ENCODE peak calls at places on chromosome 17, in four cellular contexts. One of them, this sample, is unnamed.

GRCh38 chr17:20032636-20033035 is 23.5 kb downstream of the SPECC1 start:
- DNase-seq in SK-N-SH: no peak
- DNase-seq in HepG2: no peak
- DNase-seq in GM12878: no peak
- DNase-seq in this sample: no peak

GRCh38 chr17:75981019-75981615 is 2.1 kb downstream of the TEN1 start:
- DNase-seq in GM12878: no peak
- DNase-seq in HepG2: no peak
- DNase-seq in SK-N-SH: no peak
- DNase-seq in this sample: no peak

GRCh38 chr17:5630434-5630833 is 46.1 kb upstream of the NLRP1 start:
- DNase-seq in SK-N-SH: no peak
- DNase-seq in HepG2: no peak
- DNase-seq in GM12878: no peak
- DNase-seq in this sample: no peak

GRCh38 chr17:54678158-54678557 is 222.5 kb upstream of the TOM1L1 start:
- DNase-seq in SK-N-SH: no peak
- DNase-seq in HepG2: no peak
- DNase-seq in GM12878: no peak
- DNase-seq in this sample: no peak

GRCh38 chr17:8315740-8316217 is 5.7 kb downstream of the ARHGEF15 start:
- DNase-seq in HepG2: no peak
- DNase-seq in GM12878: no peak
- DNase-seq in SK-N-SH: peak; percentile 66
- DNase-seq in this sample: no peak

GRCh38 chr17:61635913-61636432 is 45.0 kb upstream of the NACA2 start:
- DNase-seq in GM12878: peak; percentile 35
- DNase-seq in HepG2: peak; percentile 62
- DNase-seq in SK-N-SH: peak; percentile 28
- DNase-seq in this sample: peak; percentile 5

GRCh38 chr17:49387374-49388289 is 25.6 kb upstream of the ZNF652 start:
- DNase-seq in HepG2: no peak
- DNase-seq in SK-N-SH: no peak
- DNase-seq in GM12878: no peak
- DNase-seq in this sample: no peak

GRCh38 chr17:79944251-79944812 is 91.3 kb downstream of the TBC1D16 start:
- DNase-seq in GM12878: no peak
- DNase-seq in SK-N-SH: peak; percentile 43
- DNase-seq in HepG2: no peak
- DNase-seq in this sample: no peak

GRCh38 chr17:80491478-80492342 is 15.3 kb upstream of the NPTX1 start:
- DNase-seq in GM12878: no peak
- DNase-seq in SK-N-SH: peak; percentile 91
- DNase-seq in HepG2: peak; percentile 89
- DNase-seq in this sample: no peak

GRCh38 chr17:77435272-77436057 is 294.7 kb downstream of the SEC14L1 start:
- DNase-seq in SK-N-SH: no peak
- DNase-seq in GM12878: no peak
- DNase-seq in HepG2: no peak
- DNase-seq in this sample: no peak

GRCh38 chr17:80848449-80849102 is 143.1 kb upstream of the CHMP6 start:
- DNase-seq in GM12878: no peak
- DNase-seq in HepG2: no peak
- DNase-seq in SK-N-SH: no peak
- DNase-seq in this sample: no peak

GRCh38 chr17:49218941-49219913 is 8.7 kb downstream of the ABI3 start:
- DNase-seq in GM12878: peak; percentile 76
- DNase-seq in HepG2: no peak
- DNase-seq in SK-N-SH: peak; percentile 61
- DNase-seq in this sample: no peak

GRCh38 chr17:20116683-20117309 is 107.6 kb downstream of the SPECC1 start:
- DNase-seq in SK-N-SH: peak; percentile 66
- DNase-seq in GM12878: no peak
- DNase-seq in HepG2: peak; percentile 49
- DNase-seq in this sample: no peak

GRCh38 chr17:77566566-77566965 is 391.9 kb upstream of the TNRC6C start:
- DNase-seq in GM12878: no peak
- DNase-seq in SK-N-SH: no peak
- DNase-seq in HepG2: no peak
- DNase-seq in this sample: no peak

GRCh38 chr17:37502009-37502936 is 12.6 kb downstream of the DUSP14 start:
- DNase-seq in GM12878: no peak
- DNase-seq in SK-N-SH: no peak
- DNase-seq in HepG2: peak; percentile 94
- DNase-seq in this sample: no peak

GRCh38 chr17:62718420-62718819 is 89.7 kb downstream of the MARCHF10 start:
- DNase-seq in GM12878: no peak
- DNase-seq in SK-N-SH: no peak
- DNase-seq in HepG2: no peak
- DNase-seq in this sample: peak; percentile 62

GRCh38 chr17:27540300-27541105 is 84.3 kb downstream of the KSR1 start:
- DNase-seq in GM12878: no peak
- DNase-seq in HepG2: peak; percentile 66
- DNase-seq in SK-N-SH: no peak
- DNase-seq in this sample: no peak

GRCh38 chr17:67718325-67718941 is 697 bp downstream of the NOL11 start:
- DNase-seq in SK-N-SH: peak; percentile 55
- DNase-seq in HepG2: peak; percentile 23
- DNase-seq in GM12878: no peak
- DNase-seq in this sample: peak; percentile 29

GRCh38 chr17:27802962-27803680 is 2.8 kb upstream of the NOS2 start:
- DNase-seq in HepG2: no peak
- DNase-seq in GM12878: no peak
- DNase-seq in SK-N-SH: no peak
- DNase-seq in this sample: no peak

GRCh38 chr17:10116676-10117075 is 81.7 kb downstream of the GAS7 start:
- DNase-seq in SK-N-SH: no peak
- DNase-seq in HepG2: no peak
- DNase-seq in GM12878: no peak
- DNase-seq in this sample: no peak

GRCh38 chr17:80863626-80864025 is 128.0 kb upstream of the CHMP6 start:
- DNase-seq in SK-N-SH: no peak
- DNase-seq in GM12878: no peak
- DNase-seq in HepG2: no peak
- DNase-seq in this sample: no peak

GRCh38 chr17:37516131-37516561 is 26.5 kb downstream of the DUSP14 start:
- DNase-seq in HepG2: no peak
- DNase-seq in SK-N-SH: no peak
- DNase-seq in GM12878: no peak
- DNase-seq in this sample: no peak

GRCh38 chr17:41404024-41404651 is 6.7 kb upstream of the KRT31 start:
- DNase-seq in GM12878: no peak
- DNase-seq in SK-N-SH: no peak
- DNase-seq in HepG2: peak; percentile 95
- DNase-seq in this sample: no peak

GRCh38 chr17:55641559-55642160 is 81.0 kb downstream of the TMEM100 start:
- DNase-seq in HepG2: peak; percentile 58
- DNase-seq in SK-N-SH: peak; percentile 49
- DNase-seq in GM12878: no peak
- DNase-seq in this sample: no peak

GRCh38 chr17:57910462-57910861 is 44.8 kb downstream of the CUEDC1 start:
- DNase-seq in GM12878: no peak
- DNase-seq in SK-N-SH: no peak
- DNase-seq in HepG2: no peak
- DNase-seq in this sample: no peak

GRCh38 chr17:13346996-13347762 is 254.6 kb downstream of the HS3ST3A1 start:
- DNase-seq in HepG2: peak; percentile 31
- DNase-seq in SK-N-SH: no peak
- DNase-seq in GM12878: no peak
- DNase-seq in this sample: no peak

GRCh38 chr17:79563237-79564013 is 47.4 kb downstream of the RBFOX3 start:
- DNase-seq in HepG2: no peak
- DNase-seq in GM12878: no peak
- DNase-seq in SK-N-SH: no peak
- DNase-seq in this sample: no peak

GRCh38 chr17:38554430-38555350 is 51.1 kb downstream of the SRCIN1 start:
- DNase-seq in HepG2: no peak
- DNase-seq in SK-N-SH: no peak
- DNase-seq in GM12878: no peak
- DNase-seq in this sample: no peak

GRCh38 chr17:28682655-28683054 is 20.6 kb downstream of the SUPT6H start:
- DNase-seq in SK-N-SH: no peak
- DNase-seq in GM12878: no peak
- DNase-seq in HepG2: no peak
- DNase-seq in this sample: no peak

GRCh38 chr17:5837055-5837491 is 233.1 kb upstream of the WSCD1 start:
- DNase-seq in HepG2: peak; percentile 66
- DNase-seq in GM12878: no peak
- DNase-seq in SK-N-SH: no peak
- DNase-seq in this sample: no peak

GRCh38 chr17:39804839-39805238 is 59.3 kb downstream of the IKZF3 start:
- DNase-seq in SK-N-SH: no peak
- DNase-seq in HepG2: no peak
- DNase-seq in GM12878: no peak
- DNase-seq in this sample: no peak

GRCh38 chr17:39801055-39801454 is 63.1 kb downstream of the IKZF3 start:
- DNase-seq in GM12878: no peak
- DNase-seq in SK-N-SH: no peak
- DNase-seq in HepG2: no peak
- DNase-seq in this sample: no peak

GRCh38 chr17:39799395-39799794 is 61.7 kb downstream of the GRB7 start:
- DNase-seq in HepG2: no peak
- DNase-seq in GM12878: no peak
- DNase-seq in SK-N-SH: no peak
- DNase-seq in this sample: no peak

GRCh38 chr17:39800540-39800939 is 62.8 kb downstream of the GRB7 start:
- DNase-seq in HepG2: no peak
- DNase-seq in SK-N-SH: no peak
- DNase-seq in GM12878: peak; percentile 77
- DNase-seq in this sample: no peak
- TF ChIP-seq JUND in HepG2: no peak
- TF ChIP-seq JUND in SK-N-SH: no peak
- TF ChIP-seq JUND in GM12878: no peak
- TF ChIP-seq JUND in this sample: no peak

GRCh38 chr17:68867759-68868516 is 87.3 kb downstream of the ABCA8 start:
- DNase-seq in HepG2: no peak
- DNase-seq in GM12878: no peak
- DNase-seq in SK-N-SH: no peak
- DNase-seq in this sample: no peak
- TF ChIP-seq JUND in HepG2: no peak
- TF ChIP-seq JUND in GM12878: no peak
- TF ChIP-seq JUND in SK-N-SH: no peak
- TF ChIP-seq JUND in this sample: no peak

GRCh38 chr17:65345261-65346060 is 208.3 kb downstream of the RGS9 start:
- DNase-seq in GM12878: no peak
- DNase-seq in HepG2: no peak
- DNase-seq in SK-N-SH: no peak
- DNase-seq in this sample: no peak
- TF ChIP-seq JUND in GM12878: no peak
- TF ChIP-seq JUND in HepG2: no peak
- TF ChIP-seq JUND in SK-N-SH: no peak
- TF ChIP-seq JUND in this sample: no peak

GRCh38 chr17:74161501-74161850 is 42.0 kb upstream of the RPL38 start:
- DNase-seq in GM12878: no peak
- DNase-seq in HepG2: no peak
- DNase-seq in SK-N-SH: no peak
- DNase-seq in this sample: no peak

GRCh38 chr17:74163836-74164235 is 39.6 kb upstream of the RPL38 start:
- DNase-seq in HepG2: no peak
- DNase-seq in GM12878: no peak
- DNase-seq in SK-N-SH: no peak
- DNase-seq in this sample: no peak

GRCh38 chr17:74163271-74163821 is 40.1 kb upstream of the RPL38 start:
- DNase-seq in GM12878: no peak
- DNase-seq in HepG2: no peak
- DNase-seq in SK-N-SH: no peak
- DNase-seq in this sample: no peak

GRCh38 chr17:74165811-74166365 is 37.6 kb upstream of the RPL38 start:
- DNase-seq in SK-N-SH: no peak
- DNase-seq in HepG2: no peak
- DNase-seq in GM12878: no peak
- DNase-seq in this sample: no peak

DNA sequence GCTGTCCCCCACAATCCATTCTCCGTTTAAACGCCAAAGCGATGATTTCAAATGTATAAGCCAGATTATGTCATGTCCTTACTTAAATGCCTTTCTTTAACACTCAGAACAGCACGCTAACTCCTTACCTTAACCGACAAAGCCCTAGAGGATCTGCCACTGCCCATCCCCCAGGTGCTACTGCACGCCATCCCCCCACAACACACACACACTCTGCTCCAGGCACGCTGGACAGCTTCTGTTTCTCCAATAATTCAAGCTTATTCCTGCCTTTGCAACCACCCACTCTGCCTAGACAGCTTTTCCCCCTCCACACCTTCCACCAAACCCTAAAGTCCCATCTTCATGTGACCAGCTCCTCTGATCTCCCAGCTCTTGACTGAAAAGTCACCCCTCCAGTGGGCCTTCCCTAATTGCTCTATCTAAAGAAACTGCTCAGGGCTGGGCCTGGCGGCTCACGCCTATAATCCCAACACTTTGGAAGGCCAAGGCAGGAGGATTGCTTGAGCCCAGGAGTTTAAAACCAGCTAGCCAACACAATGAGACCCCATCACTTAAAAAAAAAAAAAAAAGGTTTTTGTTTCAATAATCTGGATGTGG is 38.9 kb upstream of the RPL38 start:
- DNase-seq in HepG2: no peak
- DNase-seq in SK-N-SH: no peak
- DNase-seq in GM12878: no peak
- DNase-seq in this sample: no peak
- TF ChIP-seq JUND in HepG2: no peak
- TF ChIP-seq JUND in SK-N-SH: no peak
- TF ChIP-seq JUND in GM12878: no peak
- TF ChIP-seq JUND in this sample: no peak

GRCh38 chr17:64339516-64340475 is 50.9 kb downstream of the PECAM1 start:
- DNase-seq in GM12878: no peak
- DNase-seq in SK-N-SH: no peak
- DNase-seq in HepG2: no peak
- DNase-seq in this sample: no peak
- TF ChIP-seq JUND in GM12878: no peak
- TF ChIP-seq JUND in SK-N-SH: no peak
- TF ChIP-seq JUND in HepG2: no peak
- TF ChIP-seq JUND in this sample: no peak

GRCh38 chr17:33892677-33893076 is 362.4 kb upstream of the CCL2 start:
- DNase-seq in GM12878: no peak
- DNase-seq in HepG2: no peak
- DNase-seq in SK-N-SH: peak; percentile 17
- DNase-seq in this sample: no peak

GRCh38 chr17:33895491-33895890 is 359.6 kb upstream of the CCL2 start:
- DNase-seq in SK-N-SH: no peak
- DNase-seq in HepG2: no peak
- DNase-seq in GM12878: no peak
- DNase-seq in this sample: no peak

GRCh38 chr17:33901085-33901484 is 354.0 kb upstream of the CCL2 start:
- DNase-seq in GM12878: no peak
- DNase-seq in SK-N-SH: no peak
- DNase-seq in HepG2: no peak
- DNase-seq in this sample: no peak

GRCh38 chr17:33893192-33893591 is 361.9 kb upstream of the CCL2 start:
- DNase-seq in SK-N-SH: peak; percentile 37
- DNase-seq in HepG2: no peak
- DNase-seq in GM12878: no peak
- DNase-seq in this sample: no peak

GRCh38 chr17:33896309-33896708 is 358.8 kb upstream of the CCL2 start:
- DNase-seq in GM12878: no peak
- DNase-seq in SK-N-SH: no peak
- DNase-seq in HepG2: no peak
- DNase-seq in this sample: no peak
- TF ChIP-seq JUND in GM12878: no peak
- TF ChIP-seq JUND in SK-N-SH: no peak
- TF ChIP-seq JUND in HepG2: no peak
- TF ChIP-seq JUND in this sample: no peak